ENCODE peak calls at places on chromosomes 7 and 10, in six cellular contexts. I, W, M, Y, R and O are unnamed samples.
A peak's percentile ranks its signal among the peaks of the same experiment; 100 is the strongest.

GRCh38 chr10:129108378-129108777 is 358.7 kb upstream of the MGMT start:
- DNase-seq in I (no peak), W (no peak), M (no peak), Y (no peak), R (no peak), O (no peak)

GRCh38 chr7:35036361-35037171 is 719 bp downstream of the DPY19L1 start:
- DNase-seq in I (peak; percentile 51), W (peak; percentile 41), M (no peak), Y (no peak), R (peak; percentile 71), O (no peak)

GRCh38 chr7:124712017-124712416 is 53.6 kb downstream of the GPR37 start:
- DNase-seq in I (peak; percentile 6), W (peak; percentile 29), M (no peak), Y (no peak), R (no peak), O (no peak)

GRCh38 chr10:7788640-7789335 is 811 bp downstream of the ATP5F1C start:
- DNase-seq in I (no peak), W (peak; percentile 28), M (no peak), Y (no peak), R (peak; percentile 20), O (no peak)

GRCh38 chr10:78416031-78416800 is 382.6 kb downstream of the RPS24 start:
- DNase-seq in I (peak; percentile 92), W (peak; percentile 38), M (no peak), Y (no peak), R (no peak), O (peak; percentile 48)

GRCh38 chr7:128883622-128884549 is 21.2 kb downstream of the ATP6V1F start:
- DNase-seq in I (peak; percentile 52), W (peak; percentile 46), M (peak; percentile 52), Y (no peak), R (peak; percentile 83), O (no peak)

GRCh38 chr7:7970113-7970619 is 1.6 kb downstream of the GLCCI1 start:
- DNase-seq in I (no peak), W (no peak), M (no peak), Y (no peak), R (no peak), O (no peak)

GRCh38 chr10:59006511-59007306 is 169.7 kb upstream of the PHYHIPL start:
- DNase-seq in I (peak; percentile 68), W (peak; percentile 60), M (no peak), Y (no peak), R (peak; percentile 22), O (no peak)

GRCh38 chr7:129144095-129144833 is at the start of gene TSPAN33:
- DNase-seq in I (peak; percentile 51), W (peak; percentile 60), M (peak; percentile 25), Y (no peak), R (peak; percentile 80), O (peak; percentile 17)

GRCh38 chr7:149261321-149261828 is 621 bp upstream of the ZNF783 start:
- DNase-seq in I (peak; percentile 51), W (peak; percentile 80), M (no peak), Y (no peak), R (no peak), O (no peak)

GRCh38 chr7:29091722-29092121 is 54.6 kb downstream of the CPVL start:
- DNase-seq in I (no peak), W (no peak), M (no peak), Y (no peak), R (no peak), O (no peak)
- TF ChIP-seq CTCF in I (peak; percentile 3), W (no peak), M (no peak), Y (no peak), R (no peak), O (no peak)

DNA sequence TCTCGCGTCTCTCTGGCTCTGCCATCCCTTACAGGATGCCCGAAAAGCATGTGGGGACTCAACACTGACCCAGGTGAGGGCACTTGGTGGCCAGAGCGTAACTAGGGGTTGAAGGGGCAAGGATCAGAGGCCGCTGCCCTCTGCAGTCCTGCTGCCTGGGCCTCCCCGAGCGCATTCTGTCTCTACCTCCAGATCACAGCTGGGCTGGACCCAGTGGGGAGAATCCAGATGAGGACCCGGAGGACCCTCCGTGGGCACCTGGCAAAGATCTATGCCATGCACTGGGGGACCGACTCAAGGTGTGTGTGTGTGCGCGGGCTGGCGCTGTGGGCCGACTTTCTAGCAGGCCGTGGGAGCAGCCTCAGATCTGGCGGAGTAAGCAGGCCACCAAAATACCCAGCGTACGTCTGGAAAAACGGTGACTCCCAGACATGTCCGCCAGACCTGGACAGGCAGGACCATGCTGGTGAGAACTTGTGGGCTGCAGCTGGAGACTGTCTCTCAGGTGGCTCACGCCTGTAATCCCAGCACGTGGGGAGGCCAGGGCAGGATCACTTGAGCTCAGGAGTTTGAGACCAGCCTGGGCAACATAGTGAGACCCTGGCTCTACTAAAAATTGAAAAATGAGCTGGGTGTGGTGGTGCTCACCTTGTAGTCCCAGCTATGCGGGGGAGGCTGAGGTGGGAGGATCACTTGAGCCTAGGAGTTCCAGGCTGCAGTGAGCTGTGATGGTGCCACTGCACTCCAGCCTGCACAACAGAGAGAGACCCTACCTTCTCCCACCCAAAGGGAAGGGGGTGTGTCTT is 3.2 kb downstream of the GNB2 start:
- DNase-seq in I (no peak), W (no peak), M (no peak), Y (no peak), R (no peak), O (no peak)
- H3K4me3 ChIP-seq in I (peak overlapping the region; percentile 92), W (peak overlapping the region; percentile 90), M (peak overlapping the region; percentile 93), Y (peak overlapping the region; percentile 90), R (peak overlapping the region; percentile 94), O (peak overlapping the region; percentile 97)

GRCh38 chr10:79416578-79417255 is 28.7 kb downstream of the ZCCHC24 start:
- DNase-seq in I (no peak), W (no peak), M (no peak), Y (no peak), R (no peak), O (no peak)
- TF ChIP-seq CTCF in I (no peak), W (no peak), M (no peak), Y (no peak), R (no peak), O (no peak)

DNA sequence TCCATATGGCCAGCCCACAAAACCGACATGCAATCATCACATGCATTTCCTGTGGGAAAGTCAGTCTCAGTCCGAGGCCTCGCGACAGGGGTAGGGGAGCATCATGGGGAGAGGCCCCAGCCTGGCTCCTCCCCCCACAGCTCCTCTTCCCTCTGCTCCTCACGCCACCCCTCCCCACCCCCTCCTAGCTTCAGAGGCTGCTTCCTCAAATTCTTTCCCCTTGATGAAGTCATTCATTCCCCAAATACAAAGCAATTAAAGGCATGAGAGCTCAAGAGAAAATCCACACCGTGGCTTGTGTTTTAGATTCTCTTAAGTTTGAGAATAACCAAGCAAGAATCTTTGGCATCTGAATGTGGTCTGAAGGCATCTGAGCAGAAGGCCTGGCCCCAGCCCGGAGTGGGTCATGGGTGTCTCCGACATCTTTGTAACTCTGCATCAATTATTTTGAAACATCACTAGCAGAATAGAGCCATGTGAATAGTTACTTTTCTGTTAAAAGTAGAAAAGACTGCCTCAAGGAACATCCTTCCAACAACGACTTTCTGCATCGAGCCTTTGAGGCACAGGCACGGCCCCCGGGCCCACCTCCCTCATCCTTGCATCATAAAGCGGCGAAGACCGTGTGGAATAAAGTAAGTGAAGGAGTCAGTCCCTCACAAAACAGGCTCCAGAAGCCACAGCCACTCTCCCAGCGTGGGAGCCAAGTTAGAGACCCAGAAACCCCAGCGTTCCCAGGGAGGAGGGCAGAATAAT is 90.9 kb downstream of the DIP2C start:
- DNase-seq in I (peak; percentile 99), W (no peak), M (no peak), Y (peak; percentile 94), R (no peak), O (peak; percentile 99)
- H3K4me3 ChIP-seq in I (peak overlapping the region; percentile 11), W (no peak overlapping the region), M (no peak overlapping the region), Y (no peak overlapping the region), R (no peak overlapping the region), O (no peak overlapping the region)

GRCh38 chr7:37097276-37097675 is 351.4 kb downstream of the ELMO1 start:
- DNase-seq in I (no peak), W (no peak), M (no peak), Y (no peak), R (no peak), O (no peak)
- TF ChIP-seq CTCF in I (no peak), W (no peak), M (peak; percentile 37), Y (no peak), R (no peak), O (no peak)